ENCODE peak calls at places on chromosome 13, in seven cellular contexts. L is GDM1; T is tibial nerve; G is substantia nigra; N is NCI-H460; D is activated CD8-positive, alpha-beta memory T cell treated with anti-CD3 and anti-CD28 coated beads for 24 hours; C is spleen. V is an unnamed sample.

GRCh38 chr13:64099994-64100393 is 2684.3 kb upstream of the PCDH20 start:
- DNase-seq in D (no peak), T (no peak), C (no peak), L (no peak), N (no peak), G (no peak), V (no peak)

GRCh38 chr13:59770451-59770850 is 393.3 kb downstream of the DIAPH3 start:
- DNase-seq in G (no peak), N (no peak), D (no peak), T (no peak), C (no peak), L (no peak), V (no peak)

GRCh38 chr13:72453161-72453560 is 274.3 kb downstream of the MZT1 start:
- DNase-seq in D (no peak), T (no peak), G (no peak), N (no peak), L (no peak), C (no peak), V (no peak)

GRCh38 chr13:113470073-113470472 is 16.8 kb upstream of the ADPRHL1 start:
- DNase-seq in C (no peak), L (no peak), N (no peak), D (no peak), T (no peak), G (no peak), V (no peak)

GRCh38 chr13:76148926-76149325 is 512.8 kb downstream of the LMO7 start:
- DNase-seq in T (no peak), N (no peak), D (no peak), C (no peak), L (no peak), G (no peak), V (no peak)

GRCh38 chr13:37495046-37495445 is 103.5 kb downstream of the POSTN start:
- DNase-seq in T (no peak), G (no peak), D (no peak), N (no peak), C (no peak), L (no peak), V (no peak)

GRCh38 chr13:49220856-49221614 is 897 bp downstream of the MLNR start:
- DNase-seq in N (no peak), T (no peak), G (no peak), L (no peak), D (no peak), C (no peak), V (no peak)

GRCh38 chr13:35818577-35819165 is 312.5 kb downstream of the DCLK1 start:
- DNase-seq in N (peak), L (no peak), G (no peak), D (no peak), C (no peak), T (no peak), V (no peak)

GRCh38 chr13:27038323-27038722 is 133.3 kb downstream of the USP12 start:
- DNase-seq in L (no peak), C (no peak), D (no peak), G (no peak), N (no peak), T (no peak), V (no peak)